ENCODE peak calls at places on chromosomes 2 and 18, in nine cellular contexts. Y is K562, X is neuronal stem cell, F is fibroblast of lung, C is H9, B is PC-9, M is HepG2, G is HCT116, P is A549. R is an unnamed sample.

GRCh38 chr2:207142461-207142860 is 23.3 kb downstream of the KLF7 start:
- DNase-seq in Y (no peak), X (no peak), F (no peak), C (no peak), B (no peak), M (no peak), G (no peak), P (no peak), R (no peak)

GRCh38 chr18:48295586-48296311 is 113.4 kb downstream of the ZBTB7C start:
- DNase-seq in Y (no peak), X (no peak), F (peak; percentile 9), C (peak; percentile 77), B (no peak), M (peak; percentile 3), G (no peak), P (no peak), R (peak; percentile 76)

GRCh38 chr18:77000527-77000926 is 132.1 kb downstream of the MBP start:
- DNase-seq in Y (peak; percentile 57), X (peak; percentile 49), F (peak; percentile 46), C (peak; percentile 40), B (peak; percentile 31), M (no peak), G (no peak), P (peak; percentile 23), R (peak; percentile 61)

GRCh38 chr2:217946071-217946470 is 56.7 kb downstream of the TNS1 start:
- DNase-seq in Y (no peak), X (no peak), F (no peak), C (no peak), B (no peak), M (no peak), G (no peak), P (no peak), R (no peak)

GRCh38 chr2:216107760-216108159 is 1.4 kb upstream of the XRCC5 start:
- DNase-seq in Y (no peak), X (peak; percentile 47), F (no peak), C (peak; percentile 63), B (no peak), M (peak; percentile 39), G (no peak), P (no peak), R (peak; percentile 60)

GRCh38 chr2:152352616-152353015 is 17.6 kb downstream of the FMNL2 start:
- DNase-seq in Y (no peak), X (no peak), F (no peak), C (no peak), B (no peak), M (no peak), G (no peak), P (no peak), R (no peak)

GRCh38 chr2:128626758-128627515 is 308.3 kb upstream of the HS6ST1 start:
- DNase-seq in Y (peak; percentile 31), X (no peak), F (peak; percentile 12), C (no peak), B (no peak), M (no peak), G (no peak), P (no peak), R (no peak)

GRCh38 chr2:237234268-237234667 is 148.6 kb downstream of the COPS8 start:
- DNase-seq in Y (no peak), X (no peak), F (no peak), C (no peak), B (no peak), M (no peak), G (no peak), P (no peak), R (no peak)

GRCh38 chr18:3211236-3211992 is 8.4 kb downstream of the MYOM1 start:
- DNase-seq in Y (no peak), X (no peak), F (peak; percentile 51), C (no peak), B (no peak), M (peak; percentile 69), G (no peak), P (no peak), R (no peak)

GRCh38 chr18:23528580-23529472 is 25.5 kb downstream of the RMC1 start:
- DNase-seq in Y (peak; percentile 76), X (no peak), F (peak; percentile 30), C (no peak), B (no peak), M (no peak), G (no peak), P (no peak), R (no peak)

GRCh38 chr2:188527701-188528100 is 236.0 kb downstream of the GULP1 start:
- DNase-seq in Y (no peak), X (no peak), F (peak; percentile 26), C (no peak), B (no peak), M (no peak), G (no peak), P (no peak), R (no peak)

GRCh38 chr2:120914839-120915521 is 179.3 kb downstream of the GLI2 start:
- DNase-seq in Y (peak; percentile 64), X (no peak), F (peak; percentile 95), C (no peak), B (peak; percentile 87), M (peak; percentile 61), G (no peak), P (peak; percentile 51), R (no peak)

GRCh38 chr2:166593403-166593802 is 99.4 kb upstream of the SCN7A start:
- DNase-seq in Y (no peak), X (no peak), F (peak; percentile 72), C (no peak), B (no peak), M (no peak), G (no peak), P (no peak), R (no peak)

GRCh38 chr18:58397385-58398132 is 231.3 kb downstream of the ALPK2 start:
- DNase-seq in Y (no peak), X (no peak), F (no peak), C (peak; percentile 8), B (no peak), M (no peak), G (no peak), P (no peak), R (no peak)

GRCh38 chr2:240247868-240248820 is 107.7 kb upstream of the OTOS start:
- DNase-seq in Y (no peak), X (no peak), F (no peak), C (peak; percentile 19), B (no peak), M (no peak), G (no peak), P (no peak), R (no peak)

DNA sequence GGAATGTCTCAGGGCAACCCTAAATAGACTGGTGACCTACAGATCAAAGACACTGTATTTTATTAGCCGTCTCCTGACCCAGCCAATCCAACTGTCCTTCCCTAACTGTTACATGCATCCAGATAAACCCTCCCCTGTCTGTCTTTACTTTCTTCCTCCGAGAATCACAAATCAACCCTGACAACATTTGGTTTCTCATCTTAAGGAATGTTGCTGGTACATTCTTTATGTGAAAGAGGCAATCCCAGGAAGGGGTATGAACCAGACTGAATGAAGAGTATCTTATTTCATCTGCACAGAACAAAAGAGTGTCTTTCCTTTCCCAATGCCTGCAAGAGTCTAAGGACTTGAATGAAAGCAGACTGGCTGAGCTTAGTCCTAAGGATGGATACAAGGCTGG is 113.9 kb upstream of the LTBP1 start:
- DNase-seq in Y (no peak), X (peak; percentile 33), F (peak; percentile 52), C (no peak), B (peak; percentile 6), M (no peak), G (no peak), P (no peak), R (peak; percentile 55)
- H3K4me2 ChIP-seq in Y (no peak overlapping the region), X (no peak overlapping the region), F (no peak overlapping the region), C (no peak overlapping the region), B (no peak overlapping the region), M (no peak overlapping the region), G (no peak overlapping the region), P (no peak overlapping the region), R (no peak overlapping the region)

DNA sequence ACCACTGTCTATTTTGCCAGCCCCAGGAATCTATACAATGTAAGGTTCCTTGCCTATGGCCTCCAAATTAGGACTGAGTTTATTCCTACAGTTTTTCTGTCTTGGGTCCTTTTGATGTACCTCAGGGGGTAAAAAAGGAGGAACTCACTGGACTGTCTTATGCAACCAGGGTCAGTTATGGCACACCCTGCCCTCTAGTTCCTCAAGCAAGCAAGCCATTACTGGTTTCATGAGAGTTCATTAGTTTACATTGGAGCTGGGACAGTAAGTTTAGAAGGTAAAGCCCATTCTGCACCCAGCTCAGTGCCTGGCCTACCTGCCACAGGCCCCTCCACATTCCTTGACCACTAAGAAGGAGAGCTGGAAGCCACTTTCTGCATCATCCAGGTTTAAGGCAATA is 68.7 kb upstream of the WIPF1 start:
- DNase-seq in Y (no peak), X (no peak), F (no peak), C (no peak), B (no peak), M (no peak), G (no peak), P (no peak), R (no peak)
- H3K4me2 ChIP-seq in Y (no peak overlapping the region), X (no peak overlapping the region), F (no peak overlapping the region), C (no peak overlapping the region), B (no peak overlapping the region), M (no peak overlapping the region), G (no peak overlapping the region), P (peak overlapping the region; percentile 16), R (no peak overlapping the region)

GRCh38 chr18:13526519-13526918 is 199.8 kb downstream of the FAM210A start:
- DNase-seq in Y (no peak), X (no peak), F (no peak), C (no peak), B (no peak), M (no peak), G (no peak), P (no peak), R (no peak)

GRCh38 chr18:13522861-13523660 is 203.3 kb downstream of the FAM210A start:
- DNase-seq in Y (no peak), X (no peak), F (no peak), C (no peak), B (no peak), M (no peak), G (no peak), P (no peak), R (no peak)

GRCh38 chr18:13524054-13524453 is 202.3 kb downstream of the FAM210A start:
- DNase-seq in Y (no peak), X (no peak), F (no peak), C (no peak), B (no peak), M (no peak), G (no peak), P (no peak), R (no peak)

GRCh38 chr18:13525381-13526029 is 200.9 kb downstream of the FAM210A start:
- DNase-seq in Y (no peak), X (no peak), F (no peak), C (peak; percentile 41), B (no peak), M (no peak), G (no peak), P (no peak), R (peak; percentile 35)

DNA sequence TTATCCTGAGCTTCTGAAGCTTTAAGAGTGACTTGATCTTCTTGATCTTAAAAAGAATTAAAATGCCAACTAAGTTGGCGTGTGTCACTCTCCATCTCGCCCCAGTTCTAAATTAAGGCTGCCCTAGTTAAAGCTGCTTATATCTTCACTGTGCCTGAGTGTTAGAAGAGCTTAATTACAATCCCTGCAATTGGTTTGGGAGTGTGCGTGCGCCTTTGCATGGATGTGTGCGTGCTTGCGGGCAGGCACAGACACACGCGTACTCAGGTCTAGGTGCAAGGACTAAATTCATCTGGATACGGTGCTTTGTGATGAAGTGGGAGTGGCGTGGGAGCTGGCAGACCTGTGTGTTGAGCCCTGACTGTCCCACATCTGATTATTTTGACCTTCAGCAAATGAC is 201.5 kb downstream of the FAM210A start:
- DNase-seq in Y (no peak), X (no peak), F (no peak), C (no peak), B (no peak), M (no peak), G (no peak), P (no peak), R (no peak)
- H3K4me2 ChIP-seq in Y (no peak overlapping the region), X (no peak overlapping the region), F (no peak overlapping the region), C (no peak overlapping the region), B (no peak overlapping the region), M (no peak overlapping the region), G (no peak overlapping the region), P (no peak overlapping the region), R (no peak overlapping the region)

GRCh38 chr2:27164960-27165763 is 16.4 kb downstream of the TCF23 start:
- DNase-seq in Y (no peak), X (no peak), F (no peak), C (peak; percentile 53), B (no peak), M (no peak), G (no peak), P (no peak), R (no peak)
- H3K4me2 ChIP-seq in Y (no peak overlapping the region), X (no peak overlapping the region), F (no peak overlapping the region), C (no peak overlapping the region), B (no peak overlapping the region), M (no peak overlapping the region), G (no peak overlapping the region), P (no peak overlapping the region), R (no peak overlapping the region)